ENCODE peak calls at places on chromosomes 13 and 19, in seven cellular contexts. K is cardiac muscle cell, W is left lung, V is bronchial epithelial cell, A is fibroblast of lung, I is progenitor cell of endocrine pancreas, D is heart left ventricle. U is an unnamed sample.

GRCh38 chr13:79791471-79792042 is 310.6 kb downstream of the NDFIP2 start:
- DNase-seq in I (no peak), A (no peak), K (no peak), D (no peak), W (no peak), V (no peak), U (no peak)

GRCh38 chr13:33259296-33259695 is 26.3 kb downstream of the STARD13 start:
- DNase-seq in K (no peak), V (no peak), I (no peak), D (no peak), A (no peak), W (no peak), U (no peak)

GRCh38 chr19:39428309-39429112 is 7.2 kb downstream of the RPS16 start:
- DNase-seq in K (peak; percentile 96), I (no peak), D (peak; percentile 82), W (no peak), V (no peak), A (peak; percentile 95), U (no peak)

GRCh38 chr19:15418112-15418587 is 638 bp downstream of the AKAP8L start:
- DNase-seq in V (peak; percentile 8), I (no peak), W (no peak), K (peak; percentile 50), D (peak; percentile 40), A (peak; percentile 36), U (no peak)

GRCh38 chr13:40186041-40186440 is 480.4 kb downstream of the FOXO1 start:
- DNase-seq in K (no peak), I (no peak), V (no peak), D (no peak), A (no peak), W (no peak), U (no peak)

GRCh38 chr19:38769635-38770211 is 3.6 kb downstream of the LGALS7 start:
- DNase-seq in V (peak; percentile 68), D (peak; percentile 93), K (peak; percentile 92), W (peak; percentile 98), I (peak; percentile 61), A (peak; percentile 53), U (no peak)

GRCh38 chr19:2215281-2215751 is 20.8 kb downstream of the PLEKHJ1 start:
- DNase-seq in K (no peak), I (no peak), W (no peak), V (no peak), D (no peak), A (no peak), U (no peak)

GRCh38 chr19:1373534-1374249 is 10.0 kb upstream of the NDUFS7 start:
- DNase-seq in I (no peak), V (no peak), K (peak; percentile 35), W (peak; percentile 71), A (peak; percentile 28), D (peak; percentile 79), U (no peak)

GRCh38 chr19:55086730-55087541 is 11.3 kb downstream of the EPS8L1 start:
- DNase-seq in V (peak; percentile 86), W (peak; percentile 94), D (peak; percentile 96), I (peak; percentile 82), A (peak; percentile 89), K (peak; percentile 96), U (peak; percentile 82)

GRCh38 chr19:33193864-33194362 is at the start of gene LRP3:
- DNase-seq in K (peak; percentile 51), V (no peak), I (peak; percentile 43), D (peak; percentile 69), W (peak; percentile 91), A (peak; percentile 41), U (peak; percentile 46)

GRCh38 chr13:67402546-67402945 is 172.4 kb upstream of the PCDH9 start:
- DNase-seq in V (no peak), A (peak; percentile 20), D (no peak), K (no peak), I (no peak), W (no peak), U (no peak)

GRCh38 chr13:44365008-44365407 is 8.6 kb upstream of the SERP2 start:
- DNase-seq in D (no peak), I (no peak), W (no peak), K (peak; percentile 23), A (peak; percentile 92), V (peak; percentile 96), U (no peak)

GRCh38 chr13:113816248-113816924 is 47.5 kb downstream of the GAS6 start:
- DNase-seq in D (no peak), V (no peak), A (no peak), W (peak; percentile 69), K (no peak), I (no peak), U (no peak)

GRCh38 chr19:33273881-33274662 is 28.3 kb downstream of the CEBPA start:
- DNase-seq in W (peak; percentile 81), K (peak; percentile 90), D (no peak), V (peak; percentile 79), I (no peak), A (peak; percentile 88), U (no peak)

GRCh38 chr19:46387713-46388130 is 25.6 kb downstream of the CCDC8 start:
- DNase-seq in V (no peak), I (no peak), A (no peak), D (no peak), K (no peak), W (peak; percentile 34), U (no peak)

GRCh38 chr13:30705672-30706071 is 29.7 kb upstream of the ALOX5AP start:
- DNase-seq in V (peak; percentile 76), A (no peak), I (no peak), D (no peak), W (no peak), K (no peak), U (no peak)

GRCh38 chr19:34120846-34121639 is 51.3 kb upstream of the LSM14A start:
- DNase-seq in A (peak; percentile 34), D (no peak), K (peak; percentile 72), V (peak; percentile 31), W (no peak), I (no peak), U (no peak)

GRCh38 chr13:109743706-109744453 is 42.5 kb downstream of the IRS2 start:
- DNase-seq in K (peak; percentile 84), A (peak; percentile 79), W (no peak), D (no peak), I (no peak), V (peak; percentile 92), U (peak; percentile 36)

GRCh38 chr19:34232566-34233481 is 21.5 kb upstream of the GARRE1 start:
- DNase-seq in W (no peak), K (peak; percentile 92), A (peak; percentile 98), D (peak; percentile 59), V (peak; percentile 85), I (no peak), U (peak; percentile 85)

GRCh38 chr13:94143624-94144350 is 335.7 kb downstream of the DCT start:
- DNase-seq in W (no peak), V (no peak), D (no peak), K (no peak), A (no peak), I (no peak), U (no peak)

GRCh38 chr19:47471733-47472457 is at the start of gene SLC8A2:
- DNase-seq in I (peak; percentile 77), K (peak; percentile 92), V (peak; percentile 12), D (peak; percentile 76), A (peak; percentile 84), W (peak; percentile 74), U (peak; percentile 99)

DNA sequence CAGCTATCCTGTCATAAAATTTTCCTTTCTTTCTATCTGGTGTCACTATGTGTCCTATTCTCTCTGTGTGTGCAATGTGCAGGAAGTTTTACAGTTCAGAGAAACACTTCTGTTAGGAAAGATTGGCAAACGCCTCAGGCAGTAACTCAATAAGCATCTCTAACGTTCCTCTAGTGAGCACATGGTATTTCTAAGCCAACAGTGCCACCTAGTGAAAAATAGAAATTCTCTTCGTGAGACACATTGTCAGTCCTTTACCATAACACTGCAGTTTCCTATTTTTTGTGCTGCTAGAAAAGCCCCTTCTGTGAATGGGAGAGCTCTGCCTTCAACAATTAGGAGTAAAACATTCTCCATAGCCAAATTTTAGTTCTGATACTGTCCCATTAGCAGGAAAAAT is 50.7 kb downstream of the ZNF723 start:
- DNase-seq in D (no peak), A (peak; percentile 5), I (no peak), V (peak; percentile 43), K (peak; percentile 27), W (no peak), U (peak; percentile 13)
- TF ChIP-seq CTCF in D (peak; percentile 56), A (no peak), I (peak; percentile 38), V (no peak), K (no peak), W (peak; percentile 15), U (peak; percentile 41)

GRCh38 chr19:58217069-58217481 is 11.6 kb upstream of the ZNF544 start:
- DNase-seq in V (no peak), K (no peak), W (no peak), D (no peak), I (no peak), A (no peak), U (no peak)

GRCh38 chr19:58213075-58213369 is 15.7 kb upstream of the ZNF544 start:
- DNase-seq in V (no peak), D (no peak), W (no peak), I (no peak), A (no peak), K (no peak), U (no peak)

GRCh38 chr19:58217607-58218391 is 10.9 kb upstream of the ZNF544 start:
- DNase-seq in K (no peak), I (no peak), A (no peak), D (no peak), W (no peak), V (no peak), U (no peak)

DNA sequence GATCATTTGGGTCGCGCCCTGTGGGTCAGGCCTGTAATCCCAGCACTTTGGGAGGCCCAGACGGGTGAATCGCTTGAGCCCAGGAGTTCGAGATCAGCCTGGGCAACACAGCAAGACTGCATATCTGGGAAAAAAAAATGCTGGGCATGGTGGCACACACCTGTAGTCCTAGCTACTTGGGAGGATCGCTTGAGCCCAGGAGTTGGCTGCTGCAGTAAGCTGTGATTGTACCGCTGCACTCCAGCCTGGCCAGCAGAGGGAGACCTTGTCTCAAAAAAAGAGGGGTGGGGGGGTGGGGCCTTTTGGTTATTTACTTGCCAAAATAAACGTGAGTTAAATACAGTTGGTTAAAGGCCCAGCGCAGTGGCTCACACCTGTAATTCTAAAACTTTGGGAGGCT is 9.8 kb upstream of the ZNF544 start:
- DNase-seq in I (no peak), K (peak; percentile 44), D (no peak), V (no peak), W (no peak), A (no peak), U (no peak)
- TF ChIP-seq CTCF in I (no peak), K (peak; percentile 13), D (peak; percentile 19), V (no peak), W (peak; percentile 17), A (peak; percentile 12), U (peak; percentile 41)

GRCh38 chr19:10862561-10863106 is 8.7 kb upstream of the CARM1 start:
- DNase-seq in V (no peak), D (no peak), K (no peak), I (no peak), W (no peak), A (no peak), U (no peak)
- TF ChIP-seq CTCF in V (no peak), D (no peak), K (no peak), I (no peak), W (no peak), A (no peak), U (no peak)

DNA sequence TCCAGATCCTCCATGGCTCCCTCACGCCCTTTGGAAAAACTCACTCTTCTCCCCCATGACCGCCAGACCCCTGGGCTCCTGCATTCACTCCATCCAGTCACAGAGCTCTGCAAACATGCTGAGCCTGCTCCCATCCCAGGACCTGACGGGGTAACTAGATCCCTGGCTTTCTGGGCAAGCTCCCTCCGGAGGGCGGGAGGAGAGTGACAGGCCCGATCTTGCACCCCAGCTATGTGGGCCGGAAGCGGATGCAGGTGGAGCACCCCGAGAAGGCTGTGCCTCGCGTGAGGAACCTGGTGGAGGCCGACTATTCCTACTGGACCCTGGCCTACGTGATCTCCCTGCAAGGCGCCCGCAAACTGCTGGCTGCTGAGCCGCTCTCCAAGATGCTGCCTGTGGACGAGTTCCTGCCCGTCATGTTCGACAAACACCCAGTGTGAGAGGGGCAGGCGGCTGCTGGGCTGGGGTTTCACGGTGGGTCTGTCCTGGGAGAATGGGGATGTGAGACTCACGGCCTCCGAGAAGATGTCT is 25.1 kb downstream of the COLGALT1 start:
- DNase-seq in I (no peak), V (no peak), W (no peak), A (no peak), D (no peak), K (no peak), U (no peak)
- TF ChIP-seq CTCF in I (no peak), V (peak; percentile 8), W (no peak), A (no peak), D (no peak), K (no peak), U (no peak)

U was measured in D721Med.